ENCODE peak calls at places on chromosomes 3 and 15, in ten cellular contexts. A is activated CD4-positive, alpha-beta T cell treated with anti-CD3 and anti-CD28 coated beads, Interleukin-2, amount 50 U/mL, for 24 hours; E is fibroblast of lung; S is NAMALWA; C is 8988T; I is left cardiac atrium; H is T1000; L is GM04503; V is left ventricle myocardium inferior; T is spleen. Q is an unnamed sample.

GRCh38 chr3:171255236-171255806 is 204.9 kb downstream of the TNIK start:
- DNase-seq in A (no peak), E (no peak), H (no peak), L (no peak), C (no peak), V (no peak), T (no peak), S (no peak), I (no peak), Q (no peak)

GRCh38 chr15:67883228-67883773 is 43.5 kb upstream of the RNU6-1 start:
- DNase-seq in L (no peak), E (no peak), A (no peak), V (no peak), H (no peak), T (no peak), C (no peak), I (no peak), S (no peak), Q (no peak)

GRCh38 chr15:47561102-47561501 is 156.2 kb upstream of the SEMA6D start:
- DNase-seq in A (no peak), H (no peak), T (no peak), S (no peak), L (no peak), I (no peak), V (no peak), E (no peak), C (no peak), Q (no peak)

GRCh38 chr15:38128389-38128788 is 124.2 kb upstream of the SPRED1 start:
- DNase-seq in H (no peak), I (no peak), V (no peak), C (no peak), S (no peak), T (no peak), L (no peak), A (no peak), E (peak), Q (no peak)

GRCh38 chr3:194688207-194688711 is 2.6 kb downstream of the FAM43A start:
- DNase-seq in H (no peak), T (peak), L (no peak), V (peak), I (peak), A (no peak), S (peak), E (peak), C (peak), Q (no peak)

GRCh38 chr15:70259030-70259424 is 161.3 kb upstream of the TLE3 start:
- DNase-seq in S (no peak), H (no peak), V (peak), I (peak), T (peak), A (peak), E (peak), C (no peak), L (no peak), Q (peak)

GRCh38 chr3:194486540-194487288 is at the start of gene ATP13A3:
- DNase-seq in A (peak), C (peak), S (peak), T (peak), H (peak), I (peak), L (no peak), V (peak), E (peak), Q (peak)

GRCh38 chr3:5197022-5197421 is 9.5 kb downstream of the EDEM1 start:
- DNase-seq in H (no peak), V (no peak), T (no peak), I (no peak), L (no peak), S (no peak), C (no peak), E (peak), A (no peak), Q (no peak)

GRCh38 chr15:41878355-41878699 is 15.5 kb downstream of the SPTBN5 start:
- DNase-seq in I (peak), T (no peak), L (no peak), V (peak), H (no peak), S (no peak), A (no peak), C (no peak), E (no peak), Q (no peak)

GRCh38 chr3:8994226-8994625 is 31.0 kb upstream of the RAD18 start:
- DNase-seq in V (no peak), E (no peak), H (no peak), T (peak), C (no peak), S (no peak), I (no peak), A (no peak), L (no peak), Q (no peak)

GRCh38 chr15:49621327-49622210 is 721 bp downstream of the DTWD1 start:
- DNase-seq in S (peak), C (no peak), V (no peak), A (no peak), T (no peak), L (no peak), H (no peak), I (no peak), E (peak), Q (peak)

GRCh38 chr3:159928692-159929091 is 59.9 kb upstream of the IL12A start:
- DNase-seq in E (peak), A (no peak), L (peak), T (no peak), H (peak), S (no peak), V (no peak), I (no peak), C (peak), Q (no peak)

GRCh38 chr3:119608591-119608990 is 10.9 kb downstream of the PLA1A start:
- DNase-seq in V (no peak), L (no peak), I (no peak), E (no peak), A (no peak), T (no peak), C (no peak), H (no peak), S (no peak), Q (no peak)

GRCh38 chr3:146184616-146185015 is 23.6 kb upstream of the PLOD2 start:
- DNase-seq in H (no peak), E (peak), T (no peak), L (no peak), C (no peak), I (no peak), S (no peak), A (no peak), V (no peak), Q (peak)

GRCh38 chr15:60496853-60497252 is 17.9 kb upstream of the ICE2 start:
- DNase-seq in E (no peak), H (no peak), T (no peak), A (no peak), I (no peak), S (no peak), C (no peak), V (no peak), L (no peak), Q (no peak)

GRCh38 chr3:166274342-166274741 is 437.1 kb upstream of the BCHE start:
- DNase-seq in I (no peak), E (peak), H (no peak), S (no peak), A (no peak), V (no peak), L (no peak), T (no peak), C (no peak), Q (no peak)

GRCh38 chr15:68364660-68365035 is 67.3 kb downstream of the ITGA11 start:
- DNase-seq in V (no peak), L (no peak), A (no peak), C (no peak), E (no peak), S (no peak), I (no peak), T (no peak), H (no peak), Q (no peak)

GRCh38 chr3:62951037-62951613 is 75.9 kb upstream of the CADPS start:
- DNase-seq in A (no peak), H (no peak), I (no peak), V (no peak), E (no peak), C (no peak), S (no peak), T (no peak), L (no peak), Q (no peak)

GRCh38 chr15:71705151-71705550 is 105.2 kb upstream of the NR2E3 start:
- DNase-seq in C (no peak), L (peak), A (no peak), V (no peak), H (no peak), E (peak), T (no peak), I (no peak), S (no peak), Q (no peak)

GRCh38 chr3:182104811-182105316 is 393.1 kb downstream of the SOX2 start:
- DNase-seq in C (no peak), H (no peak), L (no peak), I (no peak), T (no peak), S (no peak), V (no peak), A (no peak), E (no peak), Q (no peak)

GRCh38 chr15:67914537-67915373 is 74.9 kb upstream of the RNU6-1 start:
- DNase-seq in V (peak), H (no peak), E (peak), A (no peak), T (no peak), S (no peak), C (no peak), L (no peak), I (peak), Q (peak)

GRCh38 chr3:49007771-49008528 is 759 bp downstream of the WDR6 start:
- DNase-seq in T (peak), A (peak), E (peak), H (peak), L (peak), I (peak), S (peak), C (peak), V (peak), Q (peak)

GRCh38 chr3:44444896-44445691 is 32.4 kb downstream of the ZNF445 start:
- DNase-seq in I (no peak), S (no peak), T (no peak), C (no peak), L (no peak), H (no peak), V (no peak), E (no peak), A (no peak), Q (no peak)

GRCh38 chr3:137987723-137988122 is 22.2 kb upstream of the CLDN18 start:
- DNase-seq in E (no peak), A (no peak), H (no peak), S (no peak), C (no peak), I (no peak), V (no peak), L (no peak), T (no peak), Q (no peak)

GRCh38 chr3:150300847-150301517 is 107.1 kb upstream of the TSC22D2 start:
- DNase-seq in H (no peak), T (no peak), E (peak), I (no peak), A (no peak), L (no peak), C (no peak), V (no peak), S (no peak), Q (peak)

GRCh38 chr3:13308406-13308805 is 111.7 kb downstream of the NUP210 start:
- DNase-seq in E (peak), A (no peak), S (peak), I (no peak), H (no peak), V (no peak), C (peak), L (peak), T (peak), Q (peak)

GRCh38 chr3:58531956-58532355 is 5.0 kb downstream of the ACOX2 start:
- DNase-seq in S (peak), I (no peak), H (no peak), V (no peak), C (peak), E (no peak), L (no peak), T (no peak), A (no peak), Q (no peak)

GRCh38 chr3:27729748-27730611 is 7.9 kb upstream of the EOMES start:
- DNase-seq in L (no peak), A (no peak), I (no peak), C (no peak), V (no peak), H (no peak), S (no peak), E (no peak), T (no peak), Q (no peak)

GRCh38 chr3:177731644-177732268 is 534.5 kb upstream of the TBL1XR1 start:
- DNase-seq in A (no peak), E (peak), S (no peak), I (no peak), H (no peak), L (no peak), T (no peak), V (no peak), C (no peak), Q (no peak)

Q was measured in small intestine.